ENCODE peak calls at places on chromosomes 4 and X, in eight cellular contexts. C is sigmoid colon, A is EL, X is fibroblast of mammary gland, S is astrocyte, V is pons, D is fibroblast of lung, O is left ventricle myocardium superior. B is an unnamed sample.

GRCh38 chr4:25258980-25259578 is 25.2 kb downstream of the PI4K2B start:
- DNase-seq in A (peak), S (peak), C (no peak), V (no peak), D (peak), O (no peak), X (peak), B (no peak)

GRCh38 chrX:72029473-72030411 is 102.0 kb downstream of the RTL5 start:
- DNase-seq in C (peak), D (peak), S (peak), O (no peak), X (peak), A (peak), V (no peak), B (peak)

GRCh38 chrX:27796640-27797257 is 11.0 kb upstream of the MAGEB10 start:
- DNase-seq in O (no peak), V (no peak), A (no peak), C (no peak), X (no peak), D (no peak), S (no peak), B (no peak)

GRCh38 chrX:135437867-135438733 is 16.4 kb downstream of the SMIM10L2A start:
- DNase-seq in D (no peak), A (no peak), O (no peak), X (no peak), V (no peak), C (no peak), S (no peak), B (no peak)

GRCh38 chrX:107656965-107657364 is 28.7 kb downstream of the PRPS1 start:
- DNase-seq in A (no peak), C (no peak), V (no peak), O (no peak), D (no peak), X (no peak), S (no peak), B (no peak)

GRCh38 chr4:85127653-85128052 is 161.2 kb upstream of the WDFY3 start:
- DNase-seq in A (peak), V (no peak), D (peak), C (no peak), S (peak), X (peak), O (peak), B (no peak)

GRCh38 chr4:174314770-174315169 is 31.1 kb downstream of the CEP44 start:
- DNase-seq in V (no peak), S (peak), D (peak), C (no peak), A (peak), X (peak), O (no peak), B (no peak)

GRCh38 chr4:168203233-168203911 is 111.0 kb downstream of the ANXA10 start:
- DNase-seq in V (no peak), O (no peak), S (no peak), C (no peak), A (no peak), X (no peak), D (no peak), B (no peak)

GRCh38 chr4:150164055-150164454 is 85.8 kb downstream of the DCLK2 start:
- DNase-seq in X (peak), V (no peak), C (no peak), A (peak), S (no peak), D (no peak), O (peak), B (no peak)

GRCh38 chr4:182604953-182605352 is 312.2 kb downstream of the DCTD start:
- DNase-seq in O (no peak), X (peak), V (no peak), S (peak), A (peak), C (no peak), D (peak), B (no peak)

GRCh38 chr4:21765810-21766407 is 182.7 kb downstream of the KCNIP4 start:
- DNase-seq in C (no peak), A (peak), V (peak), X (peak), D (peak), O (no peak), S (no peak), B (no peak)

GRCh38 chr4:2287594-2287915 is 25.6 kb upstream of the MXD4 start:
- DNase-seq in X (no peak), D (no peak), A (no peak), V (no peak), O (no peak), C (peak), S (no peak), B (peak)

GRCh38 chr4:37977471-37978452 is 17.6 kb downstream of the PTTG2 start:
- DNase-seq in X (peak), O (peak), S (peak), D (peak), A (peak), C (peak), V (peak), B (peak)

GRCh38 chrX:18353931-18354368 is 538 bp downstream of the SCML2 start:
- DNase-seq in C (no peak), D (no peak), S (no peak), V (no peak), O (peak), A (no peak), X (no peak), B (no peak)

GRCh38 chrX:100647739-100648138 is 3.7 kb downstream of the SRPX2 start:
- DNase-seq in S (peak), C (no peak), D (peak), A (no peak), V (no peak), X (no peak), O (no peak), B (no peak)

GRCh38 chr4:2902126-2902525 is 58.5 kb downstream of the ADD1 start:
- DNase-seq in O (no peak), S (no peak), V (no peak), A (no peak), D (no peak), C (no peak), X (no peak), B (no peak)

GRCh38 chr4:96509039-96509741 is 669.3 kb downstream of the PDHA2 start:
- DNase-seq in A (no peak), C (no peak), D (no peak), S (no peak), V (no peak), O (no peak), X (no peak), B (no peak)

GRCh38 chr4:64774626-64775025 is 365.4 kb upstream of the TECRL start:
- DNase-seq in X (peak), V (no peak), D (peak), A (peak), S (peak), O (no peak), C (no peak), B (no peak)

GRCh38 chrX:1093586-1094538 is 118.6 kb downstream of the CRLF2 start:
- DNase-seq in S (no peak), X (no peak), V (no peak), A (no peak), D (no peak), O (no peak), C (peak), B (no peak)

GRCh38 chrX:25536307-25536970 is 520.7 kb upstream of the ARX start:
- DNase-seq in X (no peak), V (no peak), C (no peak), O (no peak), A (no peak), D (no peak), S (no peak), B (no peak)

GRCh38 chr4:20044502-20044911 is 207.2 kb upstream of the SLIT2 start:
- DNase-seq in X (no peak), O (no peak), C (no peak), S (peak), A (peak), V (no peak), D (peak), B (no peak)

GRCh38 chrX:72123471-72124185 is 8.1 kb downstream of the RTL5 start:
- DNase-seq in D (peak), V (no peak), S (peak), C (peak), A (no peak), X (no peak), O (peak), B (no peak)

GRCh38 chr4:184100297-184100885 is 117.3 kb downstream of the ENPP6 start:
- DNase-seq in V (peak), O (peak), C (no peak), D (no peak), X (no peak), A (no peak), S (no peak), B (peak)

GRCh38 chr4:113052379-113052951 is 3.0 kb downstream of the ANK2 start:
- DNase-seq in O (no peak), D (peak), X (peak), V (no peak), S (peak), A (peak), C (no peak), B (no peak)

GRCh38 chr4:139528377-139529005 is 27.5 kb downstream of the SETD7 start:
- DNase-seq in A (peak), O (peak), D (peak), C (peak), S (peak), V (no peak), X (peak), B (no peak)

GRCh38 chr4:38949416-38950051 is 81.9 kb downstream of the FAM114A1 start:
- DNase-seq in X (peak), V (peak), A (peak), O (no peak), D (peak), C (no peak), S (peak), B (no peak)